ENCODE peak calls at places on chromosomes 3 and 15, in six cellular contexts. X is ovary, C is fibroblast of mammary gland, M is heart right ventricle, L is fibroblast of the aortic adventitia, H is left ventricle myocardium inferior. T is an unnamed sample.

GRCh38 chr15:71473751-71474150 is 336.6 kb upstream of the NR2E3 start:
- DNase-seq in X (no peak), C (no peak), M (no peak), L (no peak), H (no peak), T (no peak)

GRCh38 chr3:129567932-129568331 is 25.0 kb downstream of the H1-8 start:
- DNase-seq in X (no peak), C (no peak), M (no peak), L (no peak), H (no peak), T (no peak)

GRCh38 chr3:19946291-19946831 is 536 bp upstream of the RAB5A start:
- DNase-seq in X (no peak), C (peak; percentile 31), M (no peak), L (no peak), H (no peak), T (no peak)

GRCh38 chr3:183825380-183826161 is at the start of gene MAP6D1:
- DNase-seq in X (no peak), C (peak; percentile 34), M (peak; percentile 36), L (peak; percentile 18), H (peak; percentile 27), T (peak; percentile 31)

GRCh38 chr3:126197854-126198584 is 17.6 kb upstream of the ALDH1L1 start:
- DNase-seq in X (peak; percentile 70), C (peak; percentile 66), M (peak; percentile 56), L (peak; percentile 72), H (peak; percentile 54), T (peak; percentile 75)

GRCh38 chr15:89475688-89476087 is 20.7 kb downstream of the RHCG start:
- DNase-seq in X (no peak), C (no peak), M (no peak), L (no peak), H (no peak), T (no peak)

GRCh38 chr3:136276049-136276755 is 26.1 kb downstream of the PCCB start:
- DNase-seq in X (no peak), C (no peak), M (no peak), L (no peak), H (no peak), T (no peak)

GRCh38 chr3:113436794-113437193 is 4.5 kb downstream of the CFAP44 start:
- DNase-seq in X (no peak), C (peak; percentile 70), M (no peak), L (peak; percentile 68), H (no peak), T (peak; percentile 54)

GRCh38 chr15:75307778-75308390 is 25.2 kb downstream of the GOLGA6D start:
- DNase-seq in X (peak; percentile 26), C (peak; percentile 17), M (peak; percentile 31), L (peak; percentile 6), H (no peak), T (peak; percentile 24)

GRCh38 chr3:62233065-62233464 is 140.3 kb downstream of the FEZF2 start:
- DNase-seq in X (no peak), C (no peak), M (no peak), L (no peak), H (no peak), T (no peak)

GRCh38 chr15:79091204-79091867 is 756 bp upstream of the RASGRF1 start:
- DNase-seq in X (no peak), C (peak; percentile 18), M (no peak), L (no peak), H (no peak), T (no peak)

DNA sequence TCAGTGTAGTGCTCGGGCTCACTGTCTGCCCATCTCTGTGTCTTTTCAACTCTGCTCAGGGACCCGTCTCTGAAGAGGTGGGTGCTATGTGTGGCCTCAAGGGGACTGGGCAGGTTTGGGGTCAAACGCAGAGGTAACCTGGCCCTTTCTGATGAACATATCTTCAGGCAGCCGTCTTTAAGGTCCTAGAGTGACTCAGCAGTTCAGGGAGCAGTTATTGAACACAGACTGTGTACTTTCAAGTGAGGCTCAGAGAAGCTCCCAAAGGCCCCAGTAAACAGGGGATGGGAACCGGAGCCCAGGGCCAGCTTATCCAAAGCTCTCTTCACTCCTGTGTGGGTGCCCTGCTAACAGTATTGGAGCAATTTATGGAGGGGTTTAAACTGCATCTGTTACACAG is 73.1 kb downstream of the WDR76 start:
- DNase-seq in X (no peak), C (no peak), M (no peak), L (no peak), H (no peak), T (no peak)
- TF ChIP-seq CTCF in X (no peak), C (no peak), M (no peak), L (no peak), H (no peak), T (no peak)

GRCh38 chr3:180870008-180870733 is 42.3 kb upstream of the FXR1 start:
- DNase-seq in X (peak; percentile 72), C (peak; percentile 61), M (peak; percentile 40), L (peak; percentile 87), H (peak; percentile 25), T (peak; percentile 50)

GRCh38 chr3:180875071-180875698 is 37.3 kb upstream of the FXR1 start:
- DNase-seq in X (no peak), C (no peak), M (no peak), L (peak; percentile 34), H (no peak), T (no peak)

GRCh38 chr3:180871901-180872300 is 40.6 kb upstream of the FXR1 start:
- DNase-seq in X (no peak), C (peak; percentile 81), M (no peak), L (peak; percentile 94), H (no peak), T (peak; percentile 64)
- H3K4me3 ChIP-seq in X (no peak overlapping the region), C (no peak overlapping the region), M (no peak overlapping the region), L (no peak overlapping the region), H (no peak overlapping the region), T (no peak overlapping the region)

GRCh38 chr3:167032267-167032876 is 347.7 kb downstream of the ZBBX start:
- DNase-seq in X (no peak), C (peak; percentile 67), M (no peak), L (peak; percentile 45), H (no peak), T (peak; percentile 70)
- TF ChIP-seq CTCF in X (no peak), C (peak; percentile 54), M (peak; percentile 46), L (no peak), H (peak; percentile 42), T (peak; percentile 42)

GRCh38 chr15:82946155-82946701 is 6.3 kb downstream of the HOMER2 start:
- DNase-seq in X (no peak), C (no peak), M (no peak), L (no peak), H (no peak), T (no peak)
- H3K4me3 ChIP-seq in X (no peak overlapping the region), C (no peak overlapping the region), M (no peak overlapping the region), L (no peak overlapping the region), H (no peak overlapping the region), T (no peak overlapping the region)

GRCh38 chr3:1611824-1612223 is 486.8 kb upstream of the CNTN4 start:
- DNase-seq in X (no peak), C (no peak), M (no peak), L (no peak), H (no peak), T (no peak)
- TF ChIP-seq CTCF in X (no peak), C (no peak), M (no peak), L (no peak), H (no peak), T (no peak)